ENCODE peak calls at places on chromosomes 16 and 17, in seven cellular contexts. T is H1, D is HepG2, B is K562, V is HCT116, Z is GM12878, A is SK-N-SH. L is an unnamed sample.

GRCh38 chr16:4313563-4314531 is 2.0 kb upstream of the GLIS2 start:
- DNase-seq in T (no peak), D (peak), Z (no peak), B (peak), V (peak), A (peak), L (no peak)

GRCh38 chr17:76273923-76274558 is 8.9 kb downstream of the UBALD2 start:
- DNase-seq in T (no peak), A (peak), B (no peak), Z (no peak), D (no peak), V (no peak), L (no peak)

GRCh38 chr17:21460358-21460757 is 84.2 kb downstream of the KCNJ12 start:
- DNase-seq in A (no peak), D (no peak), V (no peak), Z (no peak), T (no peak), B (no peak), L (no peak)

GRCh38 chr16:74605746-74606520 is 981 bp downstream of the GLG1 start:
- DNase-seq in B (no peak), D (no peak), Z (no peak), T (no peak), V (no peak), A (no peak), L (no peak)

GRCh38 chr16:19601083-19601976 is 45.8 kb downstream of the VPS35L start:
- DNase-seq in A (peak), T (no peak), V (peak), Z (no peak), D (peak), B (peak), L (peak)

GRCh38 chr17:49700956-49701355 is 6.8 kb downstream of the SLC35B1 start:
- DNase-seq in Z (no peak), T (no peak), V (no peak), D (no peak), A (no peak), B (no peak), L (no peak)

GRCh38 chr16:22874394-22874793 is 60.4 kb downstream of the HS3ST2 start:
- DNase-seq in B (no peak), Z (no peak), T (no peak), A (no peak), V (no peak), D (no peak), L (no peak)

GRCh38 chr17:35540589-35541404 is 3.3 kb upstream of the SLFN12L start:
- DNase-seq in B (no peak), V (no peak), D (no peak), A (no peak), Z (no peak), T (no peak), L (no peak)

GRCh38 chr16:21217121-21217520 is 5.7 kb upstream of the ZP2 start:
- DNase-seq in A (no peak), T (no peak), Z (no peak), B (no peak), D (no peak), V (no peak), L (no peak)

GRCh38 chr17:62892870-62893338 is 73.1 kb upstream of the TANC2 start:
- DNase-seq in Z (no peak), A (no peak), T (no peak), B (no peak), V (no peak), D (peak), L (no peak)

GRCh38 chr17:30251931-30252330 is 16.4 kb upstream of the SLC6A4 start:
- DNase-seq in B (no peak), Z (no peak), T (no peak), V (no peak), A (no peak), D (no peak), L (no peak)

DNA sequence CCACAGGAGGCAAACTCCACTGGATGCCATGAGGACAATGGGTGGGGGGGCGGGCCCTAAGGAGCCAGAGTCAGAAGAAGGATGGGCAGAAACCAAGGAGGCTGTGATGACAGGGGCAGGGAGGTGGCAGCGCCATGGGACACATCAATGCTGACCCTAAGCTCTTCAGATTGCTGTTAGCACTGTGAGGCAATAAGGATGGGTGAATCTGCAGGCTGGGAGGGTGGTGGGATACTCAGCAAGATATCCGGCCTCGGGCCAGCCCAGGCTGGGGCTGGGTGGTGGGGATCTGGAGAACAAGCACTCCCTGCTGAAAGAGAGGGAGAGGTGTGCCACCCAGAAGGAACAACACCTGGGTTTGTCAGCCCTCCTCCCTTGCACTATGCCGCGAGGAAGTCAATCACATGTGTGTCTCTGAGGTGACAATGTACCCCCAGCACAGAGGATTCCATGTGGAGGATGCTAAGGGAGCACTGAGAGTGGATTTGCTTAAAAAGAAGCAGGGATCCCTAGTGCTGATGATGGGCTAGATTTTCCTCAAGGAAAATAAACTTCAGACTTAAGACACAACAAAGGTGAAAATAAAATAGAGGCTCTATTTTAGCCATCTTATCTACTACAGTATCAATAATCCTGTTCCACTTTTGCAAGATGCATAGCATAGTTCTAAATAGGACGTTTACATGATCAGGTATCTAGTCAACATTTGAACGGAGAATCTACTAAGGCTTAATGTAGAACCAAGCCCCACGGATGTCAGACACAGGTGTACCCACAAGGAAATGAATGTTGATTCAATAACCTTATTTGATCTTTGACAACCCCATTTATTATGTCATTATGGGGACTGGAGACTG is 22.6 kb downstream of the SMPD3 start:
- DNase-seq in V (no peak), T (no peak), B (no peak), A (no peak), Z (no peak), D (no peak), L (no peak)
- TF ChIP-seq YY1 in V (no peak), T (no peak), B (no peak), A (no peak), Z (no peak), D (no peak), L (no peak)

DNA sequence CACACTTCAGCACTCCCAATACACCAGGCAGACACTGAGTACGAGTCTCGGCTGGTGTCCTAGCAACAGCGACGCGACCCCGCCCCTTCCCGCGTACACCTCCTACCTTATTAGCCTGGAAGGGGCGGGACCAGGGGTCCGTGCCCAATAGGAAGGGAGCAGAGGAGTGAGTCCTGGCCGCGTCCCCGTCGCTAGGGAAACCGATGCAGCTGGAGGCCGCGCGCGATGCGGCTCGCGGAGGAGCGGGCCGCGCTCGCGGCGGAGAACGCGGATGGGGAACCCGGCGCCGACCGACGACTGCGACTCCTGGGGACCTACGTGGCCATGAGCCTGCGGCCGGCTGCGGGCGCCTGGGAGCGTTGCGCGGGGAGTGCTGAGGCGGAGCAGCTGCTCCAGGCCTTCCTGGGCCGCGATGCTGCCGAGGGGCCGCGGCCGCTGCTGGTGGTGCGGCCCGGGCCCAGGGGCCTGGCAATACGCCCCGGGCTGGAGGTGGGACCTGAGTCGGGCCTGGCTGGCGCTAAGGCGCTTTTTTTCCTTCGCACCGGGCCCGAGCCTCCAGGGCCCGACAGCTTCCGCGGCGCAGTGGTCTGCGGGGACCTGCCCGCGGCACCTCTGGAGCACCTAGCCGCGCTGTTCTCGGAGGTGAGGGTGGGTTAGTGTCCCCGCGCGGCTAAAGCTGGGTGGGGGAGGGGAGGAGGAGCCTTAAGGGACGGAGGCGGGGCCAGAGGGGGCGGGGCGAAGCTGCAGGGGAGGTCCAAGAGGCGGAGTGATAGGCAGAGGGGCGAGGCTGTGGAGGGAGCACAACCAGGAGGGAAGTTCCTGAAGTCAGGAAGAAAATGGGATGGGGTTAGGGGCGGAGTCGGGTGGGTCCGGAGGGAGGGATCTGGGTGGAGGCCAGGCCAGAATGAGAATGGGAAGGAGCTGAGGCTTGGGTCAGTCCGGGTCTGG is at the start of gene DNAH9:
- DNase-seq in V (no peak), A (peak), T (peak), D (peak), Z (no peak), B (peak), L (peak)
- TF ChIP-seq YY1 in V (no peak), A (no peak), T (no peak), D (no peak), Z (no peak), B (no peak), L (no peak)

GRCh38 chr16:81833751-81834150 is 54.7 kb downstream of the PLCG2 start:
- DNase-seq in D (no peak), A (no peak), B (no peak), V (no peak), T (no peak), Z (no peak), L (no peak)

GRCh38 chr16:81838794-81839193 is 59.7 kb downstream of the PLCG2 start:
- DNase-seq in V (peak), A (no peak), T (no peak), Z (peak), D (no peak), B (no peak), L (no peak)

GRCh38 chr16:81834868-81835267 is 55.8 kb downstream of the PLCG2 start:
- DNase-seq in A (no peak), Z (no peak), B (no peak), V (no peak), T (no peak), D (no peak), L (no peak)

GRCh38 chr16:81836279-81837054 is 57.4 kb downstream of the PLCG2 start:
- DNase-seq in V (peak), Z (peak), T (no peak), A (no peak), D (no peak), B (no peak), L (no peak)

DNA sequence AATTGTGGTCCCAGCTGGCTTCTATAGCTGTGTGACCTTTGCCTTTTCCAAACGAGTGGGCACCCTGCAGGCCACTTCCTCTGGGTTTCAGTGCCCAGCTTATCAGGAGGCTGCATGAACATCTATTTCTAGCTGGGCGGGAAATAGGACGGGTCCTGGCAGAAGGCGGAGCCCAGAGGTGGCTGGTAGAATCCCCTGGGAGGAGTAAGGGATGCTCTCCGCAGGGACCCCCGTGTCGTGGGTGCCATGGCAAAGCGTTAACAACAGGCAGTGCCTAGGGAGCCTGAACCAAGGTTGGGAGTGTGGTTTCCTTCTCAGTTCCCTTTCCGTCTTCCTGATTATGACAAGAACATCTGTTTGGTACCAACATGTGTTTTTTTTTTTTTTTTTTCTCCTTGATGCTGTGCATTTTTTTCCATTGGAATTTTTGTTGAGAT is 58.2 kb downstream of the PLCG2 start:
- DNase-seq in D (no peak), V (no peak), B (no peak), Z (no peak), A (no peak), T (no peak), L (no peak)
- TF ChIP-seq YY1 in D (no peak), V (no peak), B (no peak), Z (no peak), A (no peak), T (no peak), L (no peak)

GRCh38 chr16:10045291-10045775 is 136.9 kb downstream of the GRIN2A start:
- DNase-seq in B (no peak), D (no peak), Z (no peak), T (no peak), V (no peak), A (no peak), L (no peak)

GRCh38 chr16:10040136-10041080 is 141.8 kb downstream of the GRIN2A start:
- DNase-seq in B (no peak), Z (no peak), D (no peak), V (no peak), T (no peak), A (peak), L (no peak)

GRCh38 chr16:10037771-10038170 is 144.5 kb downstream of the GRIN2A start:
- DNase-seq in Z (no peak), A (no peak), D (no peak), T (no peak), V (no peak), B (no peak), L (no peak)

GRCh38 chr16:10036951-10037350 is 145.3 kb downstream of the GRIN2A start:
- DNase-seq in A (no peak), D (no peak), B (no peak), T (no peak), Z (no peak), V (no peak), L (no peak)

DNA sequence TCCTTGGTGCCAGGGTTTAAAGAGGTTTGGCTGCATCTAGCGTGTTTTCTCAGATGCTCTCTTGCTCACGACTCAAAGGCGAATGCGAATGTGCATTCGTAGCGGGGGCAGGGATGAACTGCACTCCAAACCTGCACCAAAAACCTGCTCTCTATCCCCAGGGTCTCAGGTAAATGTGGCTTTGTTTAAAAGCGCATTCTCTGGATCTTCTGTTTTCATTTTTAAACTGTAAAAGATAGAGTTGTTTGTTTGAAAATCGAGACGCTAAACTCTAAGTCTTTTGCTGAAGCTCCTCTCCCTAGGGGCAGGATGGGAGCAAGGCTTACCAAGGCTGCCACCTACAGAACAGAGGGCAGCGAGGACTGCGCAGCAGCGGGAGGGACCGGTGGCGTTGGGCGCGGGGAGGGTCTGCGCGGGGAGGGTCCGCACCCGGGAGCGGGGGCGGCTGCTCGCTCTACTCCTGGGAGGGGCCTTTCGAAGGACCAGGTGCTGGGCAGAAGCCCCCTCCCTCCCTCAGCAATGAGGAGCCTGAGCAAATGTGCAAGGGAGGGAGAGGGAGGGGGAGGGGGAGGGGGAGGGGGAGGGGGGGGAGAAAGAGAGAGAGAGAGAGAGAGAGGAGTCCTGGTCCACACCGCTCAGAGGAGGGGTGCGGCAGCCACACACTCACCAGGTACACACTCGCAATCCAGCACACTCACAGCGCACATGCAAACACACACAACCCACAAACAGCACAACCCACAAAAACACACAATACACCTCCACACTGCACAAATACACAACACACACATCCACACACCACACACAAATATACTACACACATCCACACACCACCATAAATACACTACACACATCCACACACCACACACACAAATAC is 142.8 kb downstream of the GRIN2A start:
- DNase-seq in A (peak), B (no peak), T (no peak), D (no peak), V (no peak), Z (no peak), L (peak)
- TF ChIP-seq YY1 in A (no peak), B (no peak), T (no peak), D (no peak), V (no peak), Z (no peak), L (no peak)

GRCh38 chr16:30748634-30749445 is 615 bp downstream of the PHKG2 start:
- DNase-seq in Z (no peak), B (no peak), D (no peak), A (peak), T (no peak), V (no peak), L (no peak)
- TF ChIP-seq YY1 in Z (no peak), B (no peak), D (no peak), A (no peak), T (no peak), V (no peak), L (no peak)

GRCh38 chr17:9883451-9883850 is 21.6 kb downstream of the RCVRN start:
- DNase-seq in V (no peak), B (no peak), T (no peak), A (no peak), Z (no peak), D (no peak), L (no peak)
- TF ChIP-seq YY1 in V (no peak), B (no peak), T (no peak), A (no peak), Z (no peak), D (no peak), L (no peak)

L was measured in NT2/D1.